ENCODE peak calls at places on chromosomes 5 and 9, in six cellular contexts. I, K, D, S, B and L are unnamed samples.

GRCh38 chr5:126354857-126355731 is 68.1 kb upstream of the GRAMD2B start:
- DNase-seq in I (no peak), K (no peak), D (peak; percentile 38), S (no peak), B (no peak), L (no peak)

GRCh38 chr5:154179846-154180710 is 10.5 kb upstream of the GALNT10 start:
- DNase-seq in I (no peak), K (peak; percentile 53), D (peak; percentile 85), S (no peak), B (peak; percentile 40), L (peak; percentile 30)

GRCh38 chr9:4566806-4567205 is 76.5 kb downstream of the SLC1A1 start:
- DNase-seq in I (no peak), K (no peak), D (no peak), S (no peak), B (no peak), L (no peak)

GRCh38 chr5:91332267-91333044 is 50.7 kb downstream of the ARRDC3 start:
- DNase-seq in I (no peak), K (peak; percentile 28), D (peak; percentile 82), S (no peak), B (no peak), L (no peak)

GRCh38 chr9:36479086-36479485 is 79.0 kb upstream of the RNF38 start:
- DNase-seq in I (no peak), K (no peak), D (no peak), S (no peak), B (no peak), L (no peak)

GRCh38 chr5:56168066-56168478 is 65.1 kb downstream of the ANKRD55 start:
- DNase-seq in I (no peak), K (peak; percentile 27), D (peak; percentile 91), S (no peak), B (no peak), L (no peak)

GRCh38 chr9:123652416-123652815 is 277.5 kb downstream of the DENND1A start:
- DNase-seq in I (no peak), K (no peak), D (no peak), S (no peak), B (no peak), L (no peak)

GRCh38 chr9:75891277-75892167 is 1.0 kb downstream of the PCSK5 start:
- DNase-seq in I (no peak), K (peak; percentile 46), D (peak; percentile 55), S (peak; percentile 59), B (no peak), L (no peak)

GRCh38 chr9:97415146-97415545 is 3.2 kb downstream of the TDRD7 start:
- DNase-seq in I (no peak), K (no peak), D (no peak), S (no peak), B (no peak), L (no peak)

GRCh38 chr5:132136906-132137305 is 63.3 kb downstream of the CSF2 start:
- DNase-seq in I (no peak), K (peak; percentile 91), D (peak; percentile 41), S (no peak), B (no peak), L (no peak)

GRCh38 chr9:135187365-135187764 is 99.9 kb downstream of the OLFM1 start:
- DNase-seq in I (no peak), K (no peak), D (no peak), S (no peak), B (no peak), L (no peak)

GRCh38 chr9:127346584-127346983 is 50.4 kb upstream of the SLC2A8 start:
- DNase-seq in I (no peak), K (no peak), D (no peak), S (no peak), B (no peak), L (no peak)

GRCh38 chr5:153974131-153974812 is 64.4 kb downstream of the FAM114A2 start:
- DNase-seq in I (peak; percentile 23), K (peak; percentile 14), D (peak; percentile 71), S (no peak), B (peak; percentile 9), L (no peak)

GRCh38 chr9:4760122-4760521 is 19.1 kb upstream of the AK3 start:
- DNase-seq in I (no peak), K (no peak), D (no peak), S (no peak), B (no peak), L (no peak)

GRCh38 chr5:6638236-6638635 is 5.0 kb downstream of the SRD5A1 start:
- DNase-seq in I (no peak), K (no peak), D (no peak), S (no peak), B (no peak), L (no peak)

GRCh38 chr5:147628054-147628895 is 118.4 kb upstream of the DPYSL3 start:
- DNase-seq in I (peak; percentile 9), K (peak; percentile 44), D (peak; percentile 84), S (no peak), B (peak; percentile 35), L (peak; percentile 5)

GRCh38 chr5:172789687-172790495 is 18.9 kb upstream of the DUSP1 start:
- DNase-seq in I (no peak), K (peak; percentile 85), D (no peak), S (peak; percentile 72), B (no peak), L (no peak)

GRCh38 chr9:257957-258356 is 43.3 kb downstream of the DOCK8 start:
- DNase-seq in I (no peak), K (no peak), D (no peak), S (no peak), B (no peak), L (no peak)

GRCh38 chr9:13804532-13804931 is 509.4 kb downstream of the NFIB start:
- DNase-seq in I (no peak), K (no peak), D (peak; percentile 38), S (no peak), B (no peak), L (no peak)

GRCh38 chr9:33446507-33447403 is 638 bp downstream of the AQP3 start:
- DNase-seq in I (peak; percentile 81), K (no peak), D (peak; percentile 40), S (peak; percentile 91), B (no peak), L (peak; percentile 64)

GRCh38 chr9:34046784-34047379 is 1.8 kb downstream of the UBAP2 start:
- DNase-seq in I (no peak), K (peak; percentile 8), D (peak; percentile 61), S (no peak), B (no peak), L (no peak)

GRCh38 chr9:97747201-97747965 is 50.2 kb upstream of the XPA start:
- DNase-seq in I (no peak), K (no peak), D (no peak), S (no peak), B (no peak), L (no peak)

GRCh38 chr5:58751222-58751621 is 168.3 kb downstream of the RAB3C start:
- DNase-seq in I (no peak), K (no peak), D (peak; percentile 20), S (no peak), B (no peak), L (no peak)

GRCh38 chr5:171633776-171634470 is 151.7 kb upstream of the SMIM23 start:
- DNase-seq in I (peak; percentile 18), K (no peak), D (no peak), S (no peak), B (peak; percentile 3), L (no peak)

GRCh38 chr5:86546582-86546981 is 71.2 kb upstream of the COX7C start:
- DNase-seq in I (no peak), K (no peak), D (no peak), S (no peak), B (no peak), L (no peak)

GRCh38 chr5:169190860-169191259 is 110.1 kb downstream of the SLIT3 start:
- DNase-seq in I (no peak), K (peak; percentile 46), D (peak; percentile 4), S (no peak), B (no peak), L (no peak)

GRCh38 chr9:136270173-136270710 is 24.6 kb upstream of the QSOX2 start:
- DNase-seq in I (no peak), K (no peak), D (no peak), S (no peak), B (no peak), L (no peak)